ENCODE peak calls at places on chromosomes 2 and 18, in five cellular contexts. One of them, this sample, is unnamed.

GRCh38 chr2:20322527-20323300 is 27.9 kb downstream of the PUM2 start:
- DNase-seq in MM.1S: no peak
- DNase-seq in hepatocyte: no peak
- DNase-seq in adrenal gland: no peak
- DNase-seq in IMR-90: no peak
- DNase-seq in this sample: no peak

GRCh38 chr2:14778015-14778414 is 145.5 kb downstream of the LRATD1 start:
- DNase-seq in MM.1S: no peak
- DNase-seq in IMR-90: peak; percentile 41
- DNase-seq in adrenal gland: no peak
- DNase-seq in hepatocyte: no peak
- DNase-seq in this sample: no peak

GRCh38 chr2:150566289-150566688 is 78.8 kb upstream of the RND3 start:
- DNase-seq in IMR-90: peak; percentile 34
- DNase-seq in MM.1S: no peak
- DNase-seq in hepatocyte: no peak
- DNase-seq in adrenal gland: no peak
- DNase-seq in this sample: no peak

GRCh38 chr2:141437521-141437920 is 693.3 kb downstream of the LRP1B start:
- DNase-seq in adrenal gland: no peak
- DNase-seq in IMR-90: no peak
- DNase-seq in hepatocyte: no peak
- DNase-seq in MM.1S: no peak
- DNase-seq in this sample: no peak

GRCh38 chr2:196927318-196928225 is 1.1 kb upstream of the PGAP1 start:
- DNase-seq in IMR-90: peak; percentile 85
- DNase-seq in MM.1S: peak; percentile 15
- DNase-seq in hepatocyte: peak; percentile 55
- DNase-seq in adrenal gland: peak; percentile 42
- DNase-seq in this sample: peak; percentile 18

GRCh38 chr18:13871701-13872100 is 43.6 kb downstream of the MC2R start:
- DNase-seq in adrenal gland: no peak
- DNase-seq in MM.1S: no peak
- DNase-seq in hepatocyte: no peak
- DNase-seq in IMR-90: no peak
- DNase-seq in this sample: no peak

GRCh38 chr2:27552941-27553340 is 29.9 kb upstream of the ZNF512 start:
- DNase-seq in IMR-90: no peak
- DNase-seq in hepatocyte: no peak
- DNase-seq in MM.1S: no peak
- DNase-seq in adrenal gland: no peak
- DNase-seq in this sample: no peak

GRCh38 chr2:225076125-225076524 is 33.9 kb upstream of the DOCK10 start:
- DNase-seq in adrenal gland: no peak
- DNase-seq in MM.1S: no peak
- DNase-seq in hepatocyte: no peak
- DNase-seq in IMR-90: peak; percentile 32
- DNase-seq in this sample: no peak

GRCh38 chr18:59994357-59994756 is 94.6 kb downstream of the PMAIP1 start:
- DNase-seq in MM.1S: peak; percentile 30
- DNase-seq in adrenal gland: no peak
- DNase-seq in hepatocyte: no peak
- DNase-seq in IMR-90: peak; percentile 12
- DNase-seq in this sample: no peak

GRCh38 chr2:146365041-146365440 is 1479.8 kb upstream of the ACVR2A start:
- DNase-seq in hepatocyte: no peak
- DNase-seq in adrenal gland: no peak
- DNase-seq in MM.1S: no peak
- DNase-seq in IMR-90: no peak
- DNase-seq in this sample: no peak

GRCh38 chr2:181462032-181462431 is 4.8 kb downstream of the ITGA4 start:
- DNase-seq in MM.1S: peak; percentile 43
- DNase-seq in adrenal gland: no peak
- DNase-seq in IMR-90: peak; percentile 6
- DNase-seq in hepatocyte: no peak
- DNase-seq in this sample: no peak

GRCh38 chr2:230738391-230738811 is 25.8 kb downstream of the CAB39 start:
- DNase-seq in hepatocyte: peak; percentile 30
- DNase-seq in MM.1S: no peak
- DNase-seq in adrenal gland: no peak
- DNase-seq in IMR-90: peak; percentile 63
- DNase-seq in this sample: no peak

GRCh38 chr2:134900151-134900550 is 18.5 kb upstream of the CCNT2 start:
- DNase-seq in adrenal gland: no peak
- DNase-seq in IMR-90: peak; percentile 66
- DNase-seq in hepatocyte: no peak
- DNase-seq in MM.1S: no peak
- DNase-seq in this sample: no peak

GRCh38 chr2:162300271-162300670 is 18.2 kb downstream of the IFIH1 start:
- DNase-seq in IMR-90: no peak
- DNase-seq in adrenal gland: no peak
- DNase-seq in hepatocyte: no peak
- DNase-seq in MM.1S: no peak
- DNase-seq in this sample: no peak

GRCh38 chr2:215356334-215356947 is 44.6 kb downstream of the ATIC start:
- DNase-seq in MM.1S: no peak
- DNase-seq in hepatocyte: no peak
- DNase-seq in IMR-90: no peak
- DNase-seq in adrenal gland: no peak
- DNase-seq in this sample: no peak

GRCh38 chr18:31610841-31611240 is 19.2 kb downstream of the TTR start:
- DNase-seq in IMR-90: no peak
- DNase-seq in adrenal gland: no peak
- DNase-seq in MM.1S: no peak
- DNase-seq in hepatocyte: peak; percentile 74
- DNase-seq in this sample: peak; percentile 31

GRCh38 chr2:63064197-63064596 is 13.6 kb downstream of the OTX1 start:
- DNase-seq in adrenal gland: no peak
- DNase-seq in MM.1S: no peak
- DNase-seq in hepatocyte: no peak
- DNase-seq in IMR-90: no peak
- DNase-seq in this sample: peak; percentile 49

GRCh38 chr2:201358684-201359083 is 1.5 kb upstream of the FLACC1 start:
- DNase-seq in IMR-90: peak; percentile 92
- DNase-seq in hepatocyte: no peak
- DNase-seq in adrenal gland: peak; percentile 67
- DNase-seq in MM.1S: no peak
- DNase-seq in this sample: peak; percentile 44

GRCh38 chr18:58761241-58761969 is 90.1 kb downstream of the MALT1 start:
- DNase-seq in hepatocyte: no peak
- DNase-seq in IMR-90: peak; percentile 40
- DNase-seq in MM.1S: peak; percentile 88
- DNase-seq in adrenal gland: no peak
- DNase-seq in this sample: no peak

GRCh38 chr2:55109219-55109891 is 59.1 kb upstream of the RTN4 start:
- DNase-seq in hepatocyte: no peak
- DNase-seq in MM.1S: no peak
- DNase-seq in IMR-90: peak; percentile 92
- DNase-seq in adrenal gland: no peak
- DNase-seq in this sample: peak; percentile 20

GRCh38 chr2:3458396-3459184 is 60.7 kb downstream of the ADI1 start:
- DNase-seq in adrenal gland: no peak
- DNase-seq in MM.1S: no peak
- DNase-seq in IMR-90: no peak
- DNase-seq in hepatocyte: no peak
- DNase-seq in this sample: no peak

GRCh38 chr2:20374919-20375318 is 24.3 kb upstream of the PUM2 start:
- DNase-seq in IMR-90: no peak
- DNase-seq in adrenal gland: no peak
- DNase-seq in hepatocyte: no peak
- DNase-seq in MM.1S: no peak
- DNase-seq in this sample: no peak

GRCh38 chr2:37629529-37629928 is 41.9 kb downstream of the CDC42EP3 start:
- DNase-seq in MM.1S: no peak
- DNase-seq in IMR-90: peak; percentile 87
- DNase-seq in hepatocyte: no peak
- DNase-seq in adrenal gland: no peak
- DNase-seq in this sample: no peak

GRCh38 chr2:134406311-134406710 is 152.4 kb downstream of the MGAT5 start:
- DNase-seq in MM.1S: no peak
- DNase-seq in adrenal gland: no peak
- DNase-seq in IMR-90: no peak
- DNase-seq in hepatocyte: no peak
- DNase-seq in this sample: peak; percentile 67

GRCh38 chr2:246489-247145 is 17.2 kb downstream of the SH3YL1 start:
- DNase-seq in MM.1S: peak; percentile 45
- DNase-seq in IMR-90: peak; percentile 85
- DNase-seq in hepatocyte: peak; percentile 67
- DNase-seq in adrenal gland: peak; percentile 54
- DNase-seq in this sample: peak; percentile 55

GRCh38 chr2:181036848-181037603 is 56.6 kb downstream of the UBE2E3 start:
- DNase-seq in MM.1S: no peak
- DNase-seq in hepatocyte: no peak
- DNase-seq in IMR-90: peak; percentile 80
- DNase-seq in adrenal gland: no peak
- DNase-seq in this sample: no peak

GRCh38 chr2:3712841-3713503 is 9.6 kb downstream of the DCDC2C start:
- DNase-seq in MM.1S: no peak
- DNase-seq in adrenal gland: no peak
- DNase-seq in hepatocyte: no peak
- DNase-seq in IMR-90: peak; percentile 66
- DNase-seq in this sample: no peak

GRCh38 chr2:219116776-219117646 is 43.6 kb downstream of the NHEJ1 start:
- DNase-seq in IMR-90: no peak
- DNase-seq in adrenal gland: no peak
- DNase-seq in hepatocyte: peak; percentile 15
- DNase-seq in MM.1S: no peak
- DNase-seq in this sample: no peak

GRCh38 chr2:122414911-122415310 is 659.5 kb downstream of the TSN start:
- DNase-seq in hepatocyte: peak; percentile 64
- DNase-seq in IMR-90: no peak
- DNase-seq in MM.1S: no peak
- DNase-seq in adrenal gland: no peak
- DNase-seq in this sample: peak; percentile 5

GRCh38 chr2:216216951-216217903 is 108.1 kb downstream of the XRCC5 start:
- DNase-seq in IMR-90: peak; percentile 71
- DNase-seq in hepatocyte: no peak
- DNase-seq in adrenal gland: no peak
- DNase-seq in MM.1S: peak; percentile 73
- DNase-seq in this sample: no peak

GRCh38 chr2:74550231-74550630 is 3.5 kb downstream of the LOXL3 start:
- DNase-seq in adrenal gland: no peak
- DNase-seq in IMR-90: no peak
- DNase-seq in MM.1S: no peak
- DNase-seq in hepatocyte: no peak
- DNase-seq in this sample: no peak

GRCh38 chr2:216006164-216006663 is 7.1 kb downstream of the MREG start:
- DNase-seq in hepatocyte: no peak
- DNase-seq in IMR-90: no peak
- DNase-seq in adrenal gland: peak; percentile 44
- DNase-seq in MM.1S: no peak
- DNase-seq in this sample: peak; percentile 66

GRCh38 chr18:24631238-24632025 is 171.0 kb downstream of the HRH4 start:
- DNase-seq in IMR-90: peak; percentile 15
- DNase-seq in MM.1S: no peak
- DNase-seq in adrenal gland: no peak
- DNase-seq in hepatocyte: no peak
- DNase-seq in this sample: no peak
- TF ChIP-seq CTCF in IMR-90: no peak
- TF ChIP-seq CTCF in MM.1S: no peak
- TF ChIP-seq CTCF in adrenal gland: no peak
- TF ChIP-seq CTCF in hepatocyte: no peak
- TF ChIP-seq CTCF in this sample: no peak

GRCh38 chr2:148813603-148814065 is 61.4 kb upstream of the KIF5C start:
- DNase-seq in hepatocyte: no peak
- DNase-seq in IMR-90: no peak
- DNase-seq in adrenal gland: peak; percentile 33
- DNase-seq in MM.1S: no peak
- DNase-seq in this sample: no peak
- TF ChIP-seq CTCF in hepatocyte: no peak
- TF ChIP-seq CTCF in IMR-90: no peak
- TF ChIP-seq CTCF in adrenal gland: no peak
- TF ChIP-seq CTCF in MM.1S: no peak
- TF ChIP-seq CTCF in this sample: no peak

DNA sequence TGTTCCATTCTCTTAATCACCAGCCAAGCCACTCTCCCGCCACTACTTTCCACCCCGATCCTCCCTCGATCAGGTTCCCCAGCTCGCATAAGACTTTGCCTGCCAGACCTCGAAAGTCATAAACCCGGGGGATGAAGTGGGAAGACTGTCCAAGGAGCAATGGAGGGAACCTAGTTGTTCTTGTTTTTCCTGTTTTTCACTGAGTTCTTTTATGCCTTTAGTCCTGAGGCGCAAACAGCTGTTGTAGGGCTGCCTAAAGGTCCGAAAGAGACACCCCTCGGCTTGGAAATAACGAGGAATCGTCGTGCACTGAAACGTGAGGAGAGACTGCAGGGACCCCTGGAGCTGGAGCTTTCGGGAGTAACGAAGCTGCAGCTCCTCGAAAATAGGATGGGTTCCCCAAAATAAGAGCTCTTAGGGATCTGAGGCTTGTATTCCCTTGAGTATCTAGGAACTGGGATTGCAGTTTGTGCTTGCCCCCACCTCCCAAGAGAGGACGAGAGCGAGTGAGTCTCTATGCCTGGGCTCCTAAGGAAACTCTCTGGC is 1.7 kb upstream of the HOXD12 start:
- DNase-seq in IMR-90: no peak
- DNase-seq in MM.1S: no peak
- DNase-seq in hepatocyte: no peak
- DNase-seq in adrenal gland: no peak
- DNase-seq in this sample: no peak
- TF ChIP-seq CTCF in IMR-90: no peak
- TF ChIP-seq CTCF in MM.1S: no peak
- TF ChIP-seq CTCF in hepatocyte: no peak
- TF ChIP-seq CTCF in adrenal gland: no peak
- TF ChIP-seq CTCF in this sample: no peak

DNA sequence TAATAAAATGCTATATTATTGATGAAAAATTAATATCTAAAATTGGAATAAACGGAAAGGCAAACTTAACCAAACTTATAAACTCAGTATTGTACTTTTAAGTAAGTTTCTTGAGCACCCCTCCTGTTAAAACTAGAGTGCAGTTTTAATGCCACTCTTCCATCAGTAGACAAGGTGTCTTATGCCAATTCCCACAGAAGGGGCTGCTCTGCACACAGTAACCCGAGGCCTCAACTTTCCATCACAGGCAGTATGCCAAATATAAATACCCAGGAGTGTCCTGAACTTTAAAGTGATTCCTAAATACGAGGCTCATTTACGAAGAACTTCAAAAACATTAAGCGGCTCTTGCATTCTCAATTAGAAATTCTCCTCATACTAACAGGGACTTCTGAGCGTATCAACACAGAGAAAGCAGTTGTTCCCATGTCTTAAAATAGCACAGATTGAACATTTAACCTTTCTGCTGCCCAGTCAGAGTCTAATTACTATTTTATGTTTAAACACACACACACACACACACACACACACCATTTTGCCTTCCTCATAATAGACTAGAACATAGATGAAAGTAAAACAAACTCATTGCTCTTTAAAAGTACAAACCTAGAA is 638.6 kb downstream of the ERBB4 start:
- DNase-seq in hepatocyte: no peak
- DNase-seq in adrenal gland: no peak
- DNase-seq in IMR-90: no peak
- DNase-seq in MM.1S: no peak
- DNase-seq in this sample: no peak
- TF ChIP-seq CTCF in hepatocyte: no peak
- TF ChIP-seq CTCF in adrenal gland: no peak
- TF ChIP-seq CTCF in IMR-90: no peak
- TF ChIP-seq CTCF in MM.1S: no peak
- TF ChIP-seq CTCF in this sample: no peak

This sample was measured in Calu3.